ENCODE peak calls at places on chromosomes 6 and 20, in nine cellular contexts. A is H9, Q is WTC11, C is GM10248, G is fibroblast of mammary gland, T is uterus, E is neural progenitor cell, F is left ventricle myocardium inferior, J is SK-N-SH. Y is an unnamed sample.

GRCh38 chr6:72348926-72349325 is 272.9 kb upstream of the KCNQ5 start:
- DNase-seq in A (no peak), Q (no peak), C (no peak), G (peak), T (no peak), E (no peak), F (no peak), J (no peak), Y (no peak)

GRCh38 chr20:46970937-46971630 is 76.4 kb downstream of the EYA2 start:
- DNase-seq in A (peak), Q (peak), C (no peak), G (peak), T (no peak), E (peak), F (no peak), J (peak), Y (peak)

GRCh38 chr20:63206878-63207277 is 9.1 kb downstream of the YTHDF1 start:
- DNase-seq in A (no peak), Q (no peak), C (no peak), G (peak), T (no peak), E (no peak), F (no peak), J (no peak), Y (no peak)

GRCh38 chr6:19999319-20000191 is 162.4 kb downstream of the ID4 start:
- DNase-seq in A (no peak), Q (no peak), C (no peak), G (peak), T (no peak), E (no peak), F (no peak), J (no peak), Y (no peak)

GRCh38 chr6:3277851-3278416 is 19.2 kb downstream of the PSMG4 start:
- DNase-seq in A (no peak), Q (peak), C (no peak), G (no peak), T (peak), E (no peak), F (no peak), J (no peak), Y (no peak)

GRCh38 chr6:11197846-11198245 is 34.6 kb downstream of the NEDD9 start:
- DNase-seq in A (no peak), Q (no peak), C (no peak), G (no peak), T (no peak), E (no peak), F (no peak), J (no peak), Y (no peak)

GRCh38 chr6:138499303-138499991 is at the start of gene NHSL1:
- DNase-seq in A (no peak), Q (no peak), C (peak), G (no peak), T (no peak), E (peak), F (no peak), J (no peak), Y (peak)

GRCh38 chr20:18916886-18917785 is 103.6 kb downstream of the SCP2D1 start:
- DNase-seq in A (no peak), Q (no peak), C (no peak), G (no peak), T (peak), E (no peak), F (no peak), J (no peak), Y (no peak)

GRCh38 chr6:41027799-41028617 is 11.0 kb downstream of the UNC5CL start:
- DNase-seq in A (peak), Q (peak), C (peak), G (peak), T (peak), E (peak), F (peak), J (peak), Y (peak)

GRCh38 chr6:41704028-41704427 is 31.4 kb downstream of the TFEB start:
- DNase-seq in A (no peak), Q (no peak), C (no peak), G (no peak), T (no peak), E (no peak), F (no peak), J (no peak), Y (no peak)

GRCh38 chr6:100946711-100947110 is 65.6 kb upstream of the ASCC3 start:
- DNase-seq in A (no peak), Q (no peak), C (no peak), G (no peak), T (no peak), E (no peak), F (no peak), J (no peak), Y (no peak)

GRCh38 chr6:42352856-42353564 is 98.7 kb downstream of the TRERF1 start:
- DNase-seq in A (no peak), Q (no peak), C (no peak), G (peak), T (no peak), E (no peak), F (no peak), J (no peak), Y (no peak)

GRCh38 chr6:130457605-130458004 is 91.8 kb downstream of the TMEM200A start:
- DNase-seq in A (peak), Q (no peak), C (no peak), G (peak), T (no peak), E (no peak), F (no peak), J (no peak), Y (no peak)
- TF ChIP-seq CTCF in A (no peak), Q (no peak), C (no peak), G (peak), T (no peak), E (no peak), F (no peak), J (peak), Y (no peak)

DNA sequence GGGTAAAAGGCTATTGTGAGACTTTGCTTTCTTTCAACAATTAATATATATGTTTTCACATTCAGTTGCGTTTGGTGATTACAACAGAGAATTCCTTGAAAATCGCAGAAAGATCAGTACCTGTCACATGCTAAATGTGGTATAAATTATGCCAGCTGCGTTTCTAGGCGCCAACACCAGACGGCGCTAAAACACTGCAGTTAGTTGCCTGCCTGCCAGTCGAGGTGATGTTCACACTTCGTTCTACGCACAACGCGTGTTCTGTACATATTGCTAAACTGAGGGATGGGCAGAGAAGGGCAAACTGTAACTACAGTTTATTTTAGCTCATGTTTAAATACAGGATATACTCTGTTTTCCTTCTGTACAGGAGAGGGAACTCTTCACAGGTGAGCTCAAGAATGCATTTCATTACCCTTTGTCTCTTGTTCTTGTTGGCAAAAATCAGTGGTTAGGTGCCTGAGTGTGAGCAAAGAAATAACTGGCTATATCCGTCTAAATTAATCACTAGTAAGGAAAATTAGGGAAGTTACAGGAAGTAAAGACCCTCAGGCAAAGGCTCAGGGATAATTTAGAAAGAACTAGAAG is 100.1 kb upstream of the RGS17 start:
- DNase-seq in A (peak), Q (peak), C (peak), G (peak), T (no peak), E (peak), F (peak), J (peak), Y (peak)
- TF ChIP-seq CTCF in A (peak), Q (peak), C (peak), G (peak), T (no peak), E (peak), F (peak), J (peak), Y (peak)

GRCh38 chr20:44448753-44449546 is 26.7 kb upstream of the TTPAL start:
- DNase-seq in A (peak), Q (peak), C (peak), G (peak), T (no peak), E (peak), F (no peak), J (peak), Y (peak)
- TF ChIP-seq CTCF in A (peak), Q (peak), C (peak), G (peak), T (no peak), E (peak), F (no peak), J (peak), Y (peak)

GRCh38 chr6:104973404-104973803 is 16.5 kb downstream of the LIN28B start:
- DNase-seq in A (no peak), Q (no peak), C (no peak), G (no peak), T (no peak), E (no peak), F (no peak), J (no peak), Y (no peak)
- TF ChIP-seq CTCF in A (no peak), Q (no peak), C (no peak), G (no peak), T (no peak), E (no peak), F (no peak), J (no peak), Y (no peak)

DNA sequence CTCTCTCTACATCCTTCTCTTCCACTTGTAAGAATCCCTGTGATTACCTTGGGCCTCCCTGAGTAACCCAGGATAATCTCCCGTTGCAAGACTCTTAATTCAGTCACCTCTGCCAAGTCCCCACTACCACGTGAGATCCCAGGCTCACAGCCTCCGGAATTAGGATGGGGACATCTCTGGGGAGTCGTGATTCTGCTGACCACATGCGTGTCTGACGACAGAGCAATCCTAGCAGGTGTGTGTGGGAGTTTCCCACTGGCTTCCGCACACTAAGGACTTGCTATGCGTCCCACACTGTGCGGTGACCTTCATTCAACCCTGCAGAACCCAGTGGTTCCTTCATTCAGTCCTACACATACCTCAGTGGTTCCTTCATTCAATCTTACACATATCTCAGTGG is 11.9 kb downstream of the CDH4 start:
- DNase-seq in A (no peak), Q (no peak), C (no peak), G (no peak), T (no peak), E (no peak), F (no peak), J (no peak), Y (no peak)
- TF ChIP-seq CTCF in A (no peak), Q (no peak), C (no peak), G (no peak), T (no peak), E (no peak), F (no peak), J (no peak), Y (no peak)